ENCODE peak calls at places on chromosomes 5 and 9, in ten cellular contexts. T, A, Q, K, R, W, C, E, J and O are unnamed samples.

GRCh38 chr5:146753618-146754123 is 124.9 kb downstream of the PPP2R2B start:
- DNase-seq in T (no peak), A (no peak), Q (no peak), K (no peak), R (no peak), W (no peak), C (no peak), E (no peak), J (no peak), O (no peak)

GRCh38 chr9:105359899-105360298 is 87.9 kb upstream of the FSD1L start:
- DNase-seq in T (no peak), A (no peak), Q (no peak), K (no peak), R (no peak), W (no peak), C (no peak), E (no peak), J (no peak), O (no peak)

GRCh38 chr5:36877667-36878420 is 1.3 kb downstream of the NIPBL start:
- DNase-seq in T (no peak), A (no peak), Q (peak; percentile 22), K (no peak), R (no peak), W (no peak), C (no peak), E (peak; percentile 59), J (no peak), O (no peak)

GRCh38 chr5:163571755-163572154 is 66.3 kb downstream of the MAT2B start:
- DNase-seq in T (no peak), A (peak; percentile 35), Q (no peak), K (no peak), R (no peak), W (no peak), C (no peak), E (no peak), J (no peak), O (no peak)

GRCh38 chr9:124652203-124652992 is 118.7 kb downstream of the NR6A1 start:
- DNase-seq in T (no peak), A (no peak), Q (no peak), K (no peak), R (peak; percentile 38), W (no peak), C (no peak), E (no peak), J (no peak), O (no peak)

GRCh38 chr5:111930905-111931461 is 174.0 kb upstream of the NREP start:
- DNase-seq in T (no peak), A (no peak), Q (no peak), K (no peak), R (no peak), W (no peak), C (no peak), E (no peak), J (no peak), O (no peak)

GRCh38 chr9:69431777-69432176 is 106.8 kb downstream of the ENTREP1 start:
- DNase-seq in T (no peak), A (no peak), Q (no peak), K (no peak), R (no peak), W (no peak), C (no peak), E (no peak), J (no peak), O (no peak)

GRCh38 chr5:52693279-52693678 is 94.4 kb upstream of the ITGA1 start:
- DNase-seq in T (no peak), A (no peak), Q (peak; percentile 8), K (peak; percentile 15), R (peak; percentile 40), W (no peak), C (peak; percentile 66), E (peak; percentile 56), J (no peak), O (peak; percentile 1)

DNA sequence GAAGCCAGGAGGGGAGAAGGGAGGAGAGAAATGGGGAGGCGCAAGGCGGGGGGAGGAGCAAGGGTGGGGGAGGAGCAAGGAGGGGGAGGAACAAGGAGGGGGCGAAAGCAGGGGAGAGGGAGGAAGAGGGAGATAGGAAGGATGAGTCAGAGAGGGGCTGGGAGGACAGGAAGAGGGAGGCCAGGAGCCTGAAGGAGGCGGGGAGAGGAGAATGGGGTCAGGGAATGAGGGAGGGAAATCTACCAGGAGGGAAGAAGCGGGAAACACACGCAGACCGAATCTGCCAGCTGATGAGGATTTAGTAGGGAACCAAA is 1.5 kb downstream of the IRX4 start:
- DNase-seq in T (no peak), A (no peak), Q (peak; percentile 96), K (no peak), R (no peak), W (no peak), C (no peak), E (no peak), J (no peak), O (no peak)
- H3K27me3 ChIP-seq in T (peaks cover 16% of the 10 kb centered on the region), A (peaks cover 12% of the 10 kb centered on the region), Q (peaks cover 94% of the 10 kb centered on the region), K (peaks cover 100% of the 10 kb centered on the region), R (peaks cover 66% of the 10 kb centered on the region), W (peaks cover 2% of the 10 kb centered on the region), C (peaks cover 89% of the 10 kb centered on the region), E (peaks cover 95% of the 10 kb centered on the region), J (no peaks in the 10 kb centered on the region), O (peaks cover 44% of the 10 kb centered on the region)

GRCh38 chr9:77021928-77022782 is 2.7 kb downstream of the FOXB2 start:
- DNase-seq in T (no peak), A (no peak), Q (peak; percentile 39), K (no peak), R (no peak), W (no peak), C (no peak), E (no peak), J (no peak), O (no peak)

GRCh38 chr9:77019810-77020437 is 469 bp downstream of the FOXB2 start:
- DNase-seq in T (no peak), A (no peak), Q (peak; percentile 78), K (no peak), R (no peak), W (no peak), C (no peak), E (no peak), J (no peak), O (no peak)

GRCh38 chr9:77020438-77021264 is 1.2 kb downstream of the FOXB2 start:
- DNase-seq in T (no peak), A (no peak), Q (peak; percentile 79), K (no peak), R (no peak), W (no peak), C (no peak), E (no peak), J (no peak), O (no peak)

GRCh38 chr9:77022783-77023440 is 3.5 kb downstream of the FOXB2 start:
- DNase-seq in T (no peak), A (no peak), Q (peak; percentile 88), K (no peak), R (no peak), W (no peak), C (no peak), E (no peak), J (no peak), O (no peak)

DNA sequence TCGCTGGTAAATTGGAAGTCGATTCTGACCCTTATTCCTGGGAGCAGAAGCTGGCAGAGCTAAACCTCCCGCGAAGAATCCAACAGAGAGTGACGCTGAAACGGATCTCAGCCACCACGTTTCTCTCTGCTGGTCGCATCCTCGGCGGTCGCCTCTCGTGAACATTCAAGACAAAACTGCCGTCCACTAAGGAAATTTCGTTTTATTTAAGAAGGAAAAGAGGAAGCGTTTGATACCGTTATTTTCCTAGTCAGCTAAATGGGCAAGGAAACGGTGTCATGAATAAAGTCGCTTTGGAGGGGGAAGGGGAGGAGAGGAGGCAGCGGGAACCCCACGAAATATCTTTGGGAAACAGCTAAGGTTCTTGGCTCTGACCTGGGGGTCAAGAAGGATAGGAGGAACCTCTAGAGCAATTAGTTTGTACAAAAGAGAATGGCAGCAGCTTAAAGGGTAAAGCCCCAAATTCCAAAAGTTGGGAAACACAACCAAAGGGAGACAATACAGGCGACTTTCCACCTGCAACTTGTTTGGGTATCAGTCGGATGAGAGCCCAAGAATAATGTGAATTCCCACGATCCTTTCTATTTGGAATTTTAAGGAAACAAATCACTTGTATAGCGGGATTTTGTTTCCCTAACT is 2.0 kb downstream of the FOXB2 start:
- DNase-seq in T (no peak), A (no peak), Q (peak; percentile 37), K (no peak), R (no peak), W (no peak), C (no peak), E (peak; percentile 38), J (no peak), O (no peak)
- H3K27me3 ChIP-seq in T (peaks cover 42% of the 10 kb centered on the region), A (peaks cover 10% of the 10 kb centered on the region), Q (peaks cover 75% of the 10 kb centered on the region), K (peaks cover 100% of the 10 kb centered on the region), R (peaks cover 88% of the 10 kb centered on the region), W (no peaks in the 10 kb centered on the region), C (peaks cover 63% of the 10 kb centered on the region), E (peaks cover 95% of the 10 kb centered on the region), J (no peaks in the 10 kb centered on the region), O (peaks cover 43% of the 10 kb centered on the region)

DNA sequence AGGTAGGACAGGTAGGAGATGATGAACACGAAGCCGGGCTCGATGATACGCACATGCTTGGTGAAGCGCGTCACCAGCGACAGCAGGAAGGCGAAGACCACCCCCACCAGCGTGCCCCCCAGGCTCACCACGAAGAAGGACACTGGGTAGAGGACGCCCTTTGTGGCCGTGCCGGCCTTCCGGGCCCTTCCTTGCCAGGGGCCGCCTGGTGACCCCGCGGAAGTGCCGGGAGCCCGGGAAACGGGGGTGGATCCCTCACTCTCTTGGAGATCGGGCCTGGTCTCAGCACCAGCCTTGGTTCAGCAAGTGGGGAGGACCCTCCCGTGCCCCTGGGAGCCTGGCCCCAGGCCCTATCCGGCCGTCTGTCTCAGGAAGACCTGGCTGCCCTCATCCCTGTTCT is 39.7 kb downstream of the SLC9A3 start:
- DNase-seq in T (no peak), A (no peak), Q (no peak), K (no peak), R (no peak), W (no peak), C (no peak), E (no peak), J (no peak), O (no peak)
- H3K27me3 ChIP-seq in T (peaks cover 5% of the 10 kb centered on the region), A (peaks cover 4% of the 10 kb centered on the region), Q (no peaks in the 10 kb centered on the region), K (peaks cover 61% of the 10 kb centered on the region), R (peaks cover 31% of the 10 kb centered on the region), W (no peaks in the 10 kb centered on the region), C (peaks cover 10% of the 10 kb centered on the region), E (no peaks in the 10 kb centered on the region), J (no peaks in the 10 kb centered on the region), O (peaks cover 3% of the 10 kb centered on the region)

GRCh38 chr5:40401965-40402364 is 277.8 kb upstream of the PTGER4 start:
- DNase-seq in T (no peak), A (no peak), Q (no peak), K (no peak), R (no peak), W (no peak), C (no peak), E (no peak), J (no peak), O (no peak)

GRCh38 chr5:40399349-40399748 is 280.4 kb upstream of the PTGER4 start:
- DNase-seq in T (no peak), A (no peak), Q (no peak), K (no peak), R (no peak), W (no peak), C (no peak), E (no peak), J (no peak), O (no peak)

GRCh38 chr5:40397976-40398375 is 281.7 kb upstream of the PTGER4 start:
- DNase-seq in T (no peak), A (no peak), Q (no peak), K (no peak), R (no peak), W (no peak), C (no peak), E (no peak), J (no peak), O (no peak)

GRCh38 chr5:40401281-40401680 is 278.4 kb upstream of the PTGER4 start:
- DNase-seq in T (no peak), A (no peak), Q (no peak), K (no peak), R (no peak), W (no peak), C (no peak), E (no peak), J (no peak), O (no peak)

GRCh38 chr5:40400245-40400644 is 279.5 kb upstream of the PTGER4 start:
- DNase-seq in T (no peak), A (no peak), Q (no peak), K (no peak), R (peak; percentile 26), W (no peak), C (no peak), E (no peak), J (no peak), O (no peak)
- H3K27me3 ChIP-seq in T (no peaks in the 10 kb centered on the region), A (no peaks in the 10 kb centered on the region), Q (no peaks in the 10 kb centered on the region), K (no peaks in the 10 kb centered on the region), R (no peaks in the 10 kb centered on the region), W (no peaks in the 10 kb centered on the region), C (no peaks in the 10 kb centered on the region), E (no peaks in the 10 kb centered on the region), J (no peaks in the 10 kb centered on the region), O (no peaks in the 10 kb centered on the region)